ENCODE peak calls at places on chromosomes 11 and 22, in seven cellular contexts. One of them, this sample, is unnamed.

GRCh38 chr11:32829680-32830412 is at the start of gene PRRG4:
- DNase-seq in neuronal stem cell: peak
- DNase-seq in H9: peak
- DNase-seq in mesendoderm: peak
- DNase-seq in trophoblast cell: peak
- DNase-seq in IMR-90: peak
- DNase-seq in H1: peak
- DNase-seq in this sample: no peak

GRCh38 chr22:40396882-40397281 is 26.5 kb downstream of the SGSM3 start:
- DNase-seq in IMR-90: peak
- DNase-seq in mesendoderm: peak
- DNase-seq in trophoblast cell: peak
- DNase-seq in neuronal stem cell: peak
- DNase-seq in H9: peak
- DNase-seq in H1: peak
- DNase-seq in this sample: peak

GRCh38 chr11:65576867-65577755 is 1.3 kb downstream of the EHBP1L1 start:
- DNase-seq in H9: no peak
- DNase-seq in neuronal stem cell: no peak
- DNase-seq in IMR-90: peak
- DNase-seq in trophoblast cell: peak
- DNase-seq in H1: no peak
- DNase-seq in mesendoderm: no peak
- DNase-seq in this sample: peak

GRCh38 chr11:44032304-44033085 is 15.3 kb upstream of the ACCSL start:
- DNase-seq in H1: peak
- DNase-seq in IMR-90: peak
- DNase-seq in neuronal stem cell: no peak
- DNase-seq in mesendoderm: no peak
- DNase-seq in H9: no peak
- DNase-seq in trophoblast cell: no peak
- DNase-seq in this sample: peak

GRCh38 chr22:40613025-40613424 is 23.5 kb downstream of the MRTFA start:
- DNase-seq in neuronal stem cell: no peak
- DNase-seq in H1: no peak
- DNase-seq in H9: no peak
- DNase-seq in mesendoderm: no peak
- DNase-seq in IMR-90: no peak
- DNase-seq in trophoblast cell: no peak
- DNase-seq in this sample: no peak

GRCh38 chr22:26800858-26801257 is 143.5 kb downstream of the MIAT start:
- DNase-seq in IMR-90: peak
- DNase-seq in trophoblast cell: no peak
- DNase-seq in H9: peak
- DNase-seq in neuronal stem cell: peak
- DNase-seq in H1: peak
- DNase-seq in mesendoderm: peak
- DNase-seq in this sample: peak

GRCh38 chr11:114075891-114076441 is 16.5 kb downstream of the ZBTB16 start:
- DNase-seq in H9: peak
- DNase-seq in IMR-90: peak
- DNase-seq in neuronal stem cell: peak
- DNase-seq in mesendoderm: peak
- DNase-seq in H1: peak
- DNase-seq in trophoblast cell: peak
- DNase-seq in this sample: peak

GRCh38 chr11:1057806-1058205 is 16.9 kb upstream of the MUC2 start:
- DNase-seq in neuronal stem cell: no peak
- DNase-seq in H1: no peak
- DNase-seq in mesendoderm: no peak
- DNase-seq in trophoblast cell: no peak
- DNase-seq in H9: no peak
- DNase-seq in IMR-90: no peak
- DNase-seq in this sample: no peak

DNA sequence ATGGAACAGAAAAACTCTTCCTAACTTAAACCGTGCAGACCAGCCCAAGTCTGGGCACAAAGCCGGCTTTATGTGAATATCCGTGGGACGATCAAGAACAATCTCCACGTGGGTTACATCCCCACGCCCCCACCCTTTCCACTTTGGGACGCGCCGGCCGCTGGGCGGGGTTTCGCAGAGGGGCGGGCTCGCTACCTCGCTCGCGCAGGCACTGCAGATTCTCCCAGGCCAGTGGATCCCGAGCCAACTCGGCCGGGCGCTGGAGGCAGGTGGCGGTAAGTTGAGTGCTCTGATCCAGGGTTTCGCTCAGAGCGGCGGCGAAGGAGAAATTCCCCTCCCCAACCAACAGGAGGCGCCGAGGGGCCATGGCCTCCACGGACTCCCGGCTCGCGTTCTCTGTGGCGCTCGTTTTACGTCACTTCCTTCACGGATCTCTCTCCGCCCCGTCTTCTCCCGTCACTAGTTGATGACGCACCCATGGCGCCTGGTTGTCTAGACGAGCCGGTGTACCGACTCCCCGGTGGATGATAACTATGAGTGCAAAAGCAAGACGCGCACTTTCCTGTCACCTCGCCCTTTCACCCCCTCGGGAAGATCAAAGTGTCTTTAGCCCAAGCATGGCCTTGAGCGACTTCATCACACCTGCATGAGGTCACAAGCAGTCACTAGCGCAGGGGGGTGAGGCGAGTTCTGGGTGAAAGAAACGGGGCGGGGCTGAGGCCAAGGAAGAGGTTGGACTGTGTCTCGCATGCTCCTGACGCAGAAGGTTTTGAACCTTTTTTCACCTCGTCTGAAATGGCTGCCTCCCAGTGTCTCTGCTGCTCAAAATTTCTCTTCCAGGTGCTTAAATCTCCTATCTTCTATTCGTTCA is at the start of the genes CFAP68 and FDXACB1:
- DNase-seq in neuronal stem cell: peak
- DNase-seq in H9: peak
- DNase-seq in IMR-90: peak
- DNase-seq in H1: peak
- DNase-seq in mesendoderm: peak
- DNase-seq in trophoblast cell: peak
- DNase-seq in this sample: peak
- H3K4ac ChIP-seq in neuronal stem cell: no peak
- H3K4ac ChIP-seq in H9: no peak
- H3K4ac ChIP-seq in IMR-90: peak
- H3K4ac ChIP-seq in H1: peak
- H3K4ac ChIP-seq in mesendoderm: peak
- H3K4ac ChIP-seq in trophoblast cell: peak
- H3K4ac ChIP-seq in this sample: peak

GRCh38 chr11:126343051-126343450 is 12.4 kb upstream of the ST3GAL4 start:
- DNase-seq in H1: no peak
- DNase-seq in trophoblast cell: no peak
- DNase-seq in H9: no peak
- DNase-seq in IMR-90: no peak
- DNase-seq in mesendoderm: no peak
- DNase-seq in neuronal stem cell: no peak
- DNase-seq in this sample: no peak

GRCh38 chr11:126345283-126345682 is 10.2 kb upstream of the ST3GAL4 start:
- DNase-seq in neuronal stem cell: no peak
- DNase-seq in H9: no peak
- DNase-seq in trophoblast cell: peak
- DNase-seq in H1: no peak
- DNase-seq in IMR-90: no peak
- DNase-seq in mesendoderm: no peak
- DNase-seq in this sample: no peak

GRCh38 chr11:126345759-126346585 is 9.5 kb upstream of the ST3GAL4 start:
- DNase-seq in IMR-90: peak
- DNase-seq in neuronal stem cell: no peak
- DNase-seq in mesendoderm: peak
- DNase-seq in H1: no peak
- DNase-seq in trophoblast cell: peak
- DNase-seq in H9: no peak
- DNase-seq in this sample: peak

GRCh38 chr11:126346586-126346940 is 8.9 kb upstream of the ST3GAL4 start:
- DNase-seq in mesendoderm: no peak
- DNase-seq in H9: no peak
- DNase-seq in IMR-90: no peak
- DNase-seq in neuronal stem cell: no peak
- DNase-seq in H1: no peak
- DNase-seq in trophoblast cell: no peak
- DNase-seq in this sample: no peak

GRCh38 chr11:126344291-126344970 is 11.1 kb upstream of the ST3GAL4 start:
- DNase-seq in IMR-90: no peak
- DNase-seq in H9: no peak
- DNase-seq in mesendoderm: no peak
- DNase-seq in neuronal stem cell: no peak
- DNase-seq in H1: no peak
- DNase-seq in trophoblast cell: no peak
- DNase-seq in this sample: no peak
- H3K4ac ChIP-seq in IMR-90: no peak
- H3K4ac ChIP-seq in H9: no peak
- H3K4ac ChIP-seq in mesendoderm: no peak
- H3K4ac ChIP-seq in neuronal stem cell: no peak
- H3K4ac ChIP-seq in H1: no peak
- H3K4ac ChIP-seq in trophoblast cell: no peak
- H3K4ac ChIP-seq in this sample: no peak

DNA sequence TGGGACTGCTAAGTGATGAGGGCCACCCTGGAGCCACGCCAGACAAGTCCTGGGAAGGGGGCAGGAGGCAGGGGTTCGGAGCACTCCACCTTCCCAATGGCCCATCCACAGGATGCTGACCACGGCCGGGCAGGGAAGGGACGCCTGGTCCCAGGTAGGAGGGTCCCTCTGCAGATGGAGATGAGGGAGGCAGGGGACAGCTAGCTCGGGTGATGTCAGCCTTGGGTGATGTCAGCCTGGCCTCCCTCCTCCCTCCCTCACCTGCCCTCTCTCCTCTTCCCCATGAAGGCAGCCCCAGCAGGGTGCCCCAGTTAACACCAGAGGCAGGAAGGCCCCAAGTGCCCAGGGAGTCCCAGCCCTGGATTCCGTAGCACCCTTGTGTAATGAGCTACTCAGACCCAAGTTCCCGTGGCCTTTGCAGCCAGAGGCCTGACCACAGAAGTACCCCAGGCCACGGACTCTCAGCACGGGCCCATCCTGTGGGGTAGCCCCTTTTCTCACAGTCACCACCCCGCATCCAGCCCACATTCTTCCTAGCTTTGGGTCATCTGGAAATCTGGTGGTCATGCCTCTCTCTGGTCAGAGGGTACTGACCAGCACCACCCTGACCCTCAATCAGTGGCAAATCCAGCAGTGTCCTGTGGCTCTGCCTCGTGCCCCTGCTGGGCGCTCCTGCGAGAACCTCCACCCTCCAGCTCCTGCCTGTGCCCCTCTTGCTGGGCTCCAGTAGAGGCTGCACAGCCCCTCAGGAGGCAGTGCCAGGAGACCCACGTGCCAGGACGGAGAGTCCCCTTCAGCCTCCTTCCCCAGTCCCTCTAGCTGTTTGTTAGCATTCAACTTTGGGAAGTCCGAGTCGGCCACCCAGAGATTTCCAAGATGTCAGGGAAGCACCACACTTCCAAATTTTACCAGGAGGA is 47.4 kb downstream of the SHANK2 start:
- DNase-seq in H1: no peak
- DNase-seq in mesendoderm: peak
- DNase-seq in trophoblast cell: no peak
- DNase-seq in H9: no peak
- DNase-seq in neuronal stem cell: no peak
- DNase-seq in IMR-90: no peak
- DNase-seq in this sample: peak
- H3K4ac ChIP-seq in H1: no peak
- H3K4ac ChIP-seq in mesendoderm: no peak
- H3K4ac ChIP-seq in trophoblast cell: no peak
- H3K4ac ChIP-seq in H9: no peak
- H3K4ac ChIP-seq in neuronal stem cell: no peak
- H3K4ac ChIP-seq in IMR-90: peak
- H3K4ac ChIP-seq in this sample: peak

DNA sequence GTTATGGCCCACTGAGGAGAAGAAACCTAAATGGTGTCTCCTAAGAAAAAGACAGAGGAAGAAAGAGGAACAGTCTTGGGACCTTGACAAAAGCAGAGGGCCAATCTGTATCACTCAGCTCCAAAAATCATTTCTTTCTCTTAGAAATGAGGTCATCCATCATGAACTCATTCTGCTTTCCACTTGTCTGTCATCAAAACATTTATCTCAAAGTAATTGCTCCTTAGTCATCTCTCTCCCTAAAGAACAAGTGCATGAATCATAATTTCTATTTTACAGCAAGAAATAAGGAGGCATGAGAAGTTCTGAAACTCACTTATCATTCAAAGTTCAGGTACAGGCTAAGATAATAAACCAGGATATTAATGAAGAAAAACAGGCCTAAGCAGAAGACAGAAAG is 375.6 kb downstream of the KCNA4 start:
- DNase-seq in IMR-90: no peak
- DNase-seq in H9: no peak
- DNase-seq in H1: no peak
- DNase-seq in mesendoderm: no peak
- DNase-seq in neuronal stem cell: no peak
- DNase-seq in trophoblast cell: no peak
- DNase-seq in this sample: no peak
- H3K4ac ChIP-seq in IMR-90: no peak
- H3K4ac ChIP-seq in H9: no peak
- H3K4ac ChIP-seq in H1: no peak
- H3K4ac ChIP-seq in mesendoderm: no peak
- H3K4ac ChIP-seq in neuronal stem cell: no peak
- H3K4ac ChIP-seq in trophoblast cell: no peak
- H3K4ac ChIP-seq in this sample: no peak

This sample was measured in mesenchymal stem cell.